ENCODE peak calls at places on chromosomes 16 and 17, in six cellular contexts. One of them, this sample, is unnamed.

GRCh38 chr17:48228720-48229119 is 121.2 kb downstream of the SNX11 start:
- DNase-seq in breast epithelium: no peak
- DNase-seq in K562: peak; percentile 57
- DNase-seq in endothelial cell of umbilical vein: no peak
- DNase-seq in suprapubic skin: no peak
- DNase-seq in prostate gland: no peak
- DNase-seq in this sample: no peak

GRCh38 chr16:53915452-53916160 is 211.7 kb downstream of the FTO start:
- DNase-seq in suprapubic skin: no peak
- DNase-seq in breast epithelium: no peak
- DNase-seq in endothelial cell of umbilical vein: no peak
- DNase-seq in K562: no peak
- DNase-seq in prostate gland: no peak
- DNase-seq in this sample: no peak

GRCh38 chr16:85625053-85625452 is 11.9 kb downstream of the GSE1 start:
- DNase-seq in suprapubic skin: no peak
- DNase-seq in endothelial cell of umbilical vein: no peak
- DNase-seq in prostate gland: no peak
- DNase-seq in breast epithelium: no peak
- DNase-seq in K562: no peak
- DNase-seq in this sample: no peak

GRCh38 chr17:27473748-27474609 is 17.7 kb downstream of the KSR1 start:
- DNase-seq in endothelial cell of umbilical vein: peak; percentile 84
- DNase-seq in prostate gland: peak; percentile 33
- DNase-seq in breast epithelium: no peak
- DNase-seq in K562: peak; percentile 91
- DNase-seq in suprapubic skin: no peak
- DNase-seq in this sample: no peak

GRCh38 chr16:84810518-84811273 is 9.1 kb upstream of the CRISPLD2 start:
- DNase-seq in breast epithelium: no peak
- DNase-seq in endothelial cell of umbilical vein: no peak
- DNase-seq in suprapubic skin: no peak
- DNase-seq in prostate gland: no peak
- DNase-seq in K562: no peak
- DNase-seq in this sample: peak; percentile 25

GRCh38 chr17:73956595-73957465 is 246.6 kb upstream of the RPL38 start:
- DNase-seq in suprapubic skin: no peak
- DNase-seq in K562: peak; percentile 75
- DNase-seq in endothelial cell of umbilical vein: no peak
- DNase-seq in prostate gland: no peak
- DNase-seq in breast epithelium: no peak
- DNase-seq in this sample: peak; percentile 69

GRCh38 chr16:79451196-79451816 is 149.2 kb downstream of the MAF start:
- DNase-seq in K562: no peak
- DNase-seq in suprapubic skin: no peak
- DNase-seq in breast epithelium: no peak
- DNase-seq in prostate gland: no peak
- DNase-seq in endothelial cell of umbilical vein: no peak
- DNase-seq in this sample: no peak

GRCh38 chr17:47728214-47728877 is 4.7 kb upstream of the TBX21 start:
- DNase-seq in K562: no peak
- DNase-seq in suprapubic skin: peak; percentile 17
- DNase-seq in prostate gland: no peak
- DNase-seq in endothelial cell of umbilical vein: no peak
- DNase-seq in breast epithelium: no peak
- DNase-seq in this sample: no peak

GRCh38 chr17:66492500-66493123 is 190.2 kb downstream of the PRKCA start:
- DNase-seq in endothelial cell of umbilical vein: no peak
- DNase-seq in suprapubic skin: no peak
- DNase-seq in breast epithelium: no peak
- DNase-seq in prostate gland: no peak
- DNase-seq in K562: no peak
- DNase-seq in this sample: no peak

GRCh38 chr17:2054262-2054739 is 602 bp upstream of the HIC1 start:
- DNase-seq in endothelial cell of umbilical vein: peak; percentile 58
- DNase-seq in suprapubic skin: peak; percentile 83
- DNase-seq in breast epithelium: no peak
- DNase-seq in K562: no peak
- DNase-seq in prostate gland: no peak
- DNase-seq in this sample: no peak

GRCh38 chr17:49361129-49361901 is 735 bp downstream of the ZNF652 start:
- DNase-seq in breast epithelium: no peak
- DNase-seq in K562: peak; percentile 71
- DNase-seq in endothelial cell of umbilical vein: peak; percentile 67
- DNase-seq in suprapubic skin: peak; percentile 72
- DNase-seq in prostate gland: peak; percentile 36
- DNase-seq in this sample: peak; percentile 74

GRCh38 chr17:4554441-4554996 is 665 bp downstream of the MYBBP1A start:
- DNase-seq in endothelial cell of umbilical vein: no peak
- DNase-seq in breast epithelium: no peak
- DNase-seq in K562: no peak
- DNase-seq in suprapubic skin: peak; percentile 71
- DNase-seq in prostate gland: no peak
- DNase-seq in this sample: no peak

GRCh38 chr17:56440391-56440790 is 153.1 kb upstream of the NOG start:
- DNase-seq in K562: no peak
- DNase-seq in breast epithelium: no peak
- DNase-seq in suprapubic skin: no peak
- DNase-seq in endothelial cell of umbilical vein: peak; percentile 10
- DNase-seq in prostate gland: no peak
- DNase-seq in this sample: no peak

GRCh38 chr16:9258423-9259051 is 167.1 kb downstream of the HAPSTR1 start:
- DNase-seq in K562: peak; percentile 66
- DNase-seq in prostate gland: peak; percentile 7
- DNase-seq in breast epithelium: no peak
- DNase-seq in suprapubic skin: no peak
- DNase-seq in endothelial cell of umbilical vein: peak; percentile 3
- DNase-seq in this sample: peak; percentile 18
- TF ChIP-seq CTCF in K562: peak; percentile 80
- TF ChIP-seq CTCF in prostate gland: peak; percentile 48
- TF ChIP-seq CTCF in breast epithelium: peak; percentile 43
- TF ChIP-seq CTCF in suprapubic skin: peak; percentile 46
- TF ChIP-seq CTCF in endothelial cell of umbilical vein: peak; percentile 46
- TF ChIP-seq CTCF in this sample: peak; percentile 56

DNA sequence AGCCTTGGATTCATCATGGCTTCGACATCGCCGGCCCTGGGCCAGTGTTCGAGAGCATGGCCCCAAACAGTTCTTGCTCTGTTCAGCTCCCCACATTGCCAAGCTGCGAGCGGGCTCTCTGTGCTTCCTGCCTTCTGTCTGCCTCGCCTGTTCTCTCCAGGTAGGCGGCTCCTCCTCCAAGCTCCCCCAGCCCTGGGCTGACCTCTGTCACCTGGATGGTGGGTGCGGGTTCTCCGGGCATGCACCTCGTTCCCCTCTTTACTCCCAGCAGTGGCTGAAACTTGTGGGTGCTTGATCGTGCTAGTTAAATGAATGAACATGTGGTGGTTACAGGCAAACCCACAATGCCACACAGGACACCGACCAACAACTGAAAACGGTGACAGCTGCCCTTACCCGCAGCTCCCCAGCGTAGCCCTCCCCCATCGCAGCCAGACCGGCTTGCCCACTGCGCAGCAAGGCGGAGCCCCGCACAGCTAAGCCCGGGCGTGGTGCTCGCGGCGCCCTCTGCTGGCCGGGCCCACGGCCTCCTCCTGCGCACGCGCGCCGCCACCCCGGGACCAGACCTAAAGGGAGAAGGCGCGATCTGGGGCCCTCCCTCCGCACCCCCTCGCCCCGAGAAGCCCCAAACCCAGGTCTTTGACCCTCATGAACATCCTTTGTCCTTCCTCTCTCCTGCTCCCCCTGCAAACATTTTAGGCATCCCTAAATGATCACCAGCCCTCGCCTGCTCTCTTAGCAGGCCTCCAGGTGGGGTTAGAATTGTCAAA is 22.9 kb upstream of the EIF1 start:
- DNase-seq in suprapubic skin: peak; percentile 92
- DNase-seq in endothelial cell of umbilical vein: peak; percentile 83
- DNase-seq in K562: peak; percentile 96
- DNase-seq in prostate gland: peak; percentile 91
- DNase-seq in breast epithelium: peak; percentile 93
- DNase-seq in this sample: peak; percentile 93
- TF ChIP-seq POLR2AphosphoS5 in suprapubic skin: peak; percentile 78
- TF ChIP-seq POLR2AphosphoS5 in endothelial cell of umbilical vein: peak; percentile 24
- TF ChIP-seq POLR2AphosphoS5 in K562: no peak
- TF ChIP-seq POLR2AphosphoS5 in prostate gland: peak; percentile 83
- TF ChIP-seq POLR2AphosphoS5 in breast epithelium: peak; percentile 49
- TF ChIP-seq POLR2AphosphoS5 in this sample: peak; percentile 91

GRCh38 chr16:19876501-19877059 is 8.1 kb downstream of the GPRC5B start:
- DNase-seq in suprapubic skin: no peak
- DNase-seq in K562: no peak
- DNase-seq in prostate gland: no peak
- DNase-seq in breast epithelium: no peak
- DNase-seq in endothelial cell of umbilical vein: no peak
- DNase-seq in this sample: no peak

GRCh38 chr16:19881028-19881427 is 3.6 kb downstream of the GPRC5B start:
- DNase-seq in breast epithelium: no peak
- DNase-seq in K562: no peak
- DNase-seq in suprapubic skin: no peak
- DNase-seq in prostate gland: no peak
- DNase-seq in endothelial cell of umbilical vein: no peak
- DNase-seq in this sample: no peak

GRCh38 chr16:19881783-19882182 is 2.9 kb downstream of the GPRC5B start:
- DNase-seq in prostate gland: no peak
- DNase-seq in breast epithelium: no peak
- DNase-seq in K562: no peak
- DNase-seq in endothelial cell of umbilical vein: no peak
- DNase-seq in suprapubic skin: no peak
- DNase-seq in this sample: no peak

GRCh38 chr16:19878760-19879159 is 5.9 kb downstream of the GPRC5B start:
- DNase-seq in prostate gland: no peak
- DNase-seq in breast epithelium: no peak
- DNase-seq in K562: no peak
- DNase-seq in endothelial cell of umbilical vein: no peak
- DNase-seq in suprapubic skin: no peak
- DNase-seq in this sample: no peak

GRCh38 chr16:19879241-19879792 is 5.3 kb downstream of the GPRC5B start:
- DNase-seq in breast epithelium: no peak
- DNase-seq in suprapubic skin: no peak
- DNase-seq in endothelial cell of umbilical vein: no peak
- DNase-seq in prostate gland: peak; percentile 68
- DNase-seq in K562: no peak
- DNase-seq in this sample: no peak
- TF ChIP-seq CTCF in breast epithelium: no peak
- TF ChIP-seq CTCF in suprapubic skin: no peak
- TF ChIP-seq CTCF in endothelial cell of umbilical vein: no peak
- TF ChIP-seq CTCF in prostate gland: no peak
- TF ChIP-seq CTCF in K562: no peak
- TF ChIP-seq CTCF in this sample: no peak

DNA sequence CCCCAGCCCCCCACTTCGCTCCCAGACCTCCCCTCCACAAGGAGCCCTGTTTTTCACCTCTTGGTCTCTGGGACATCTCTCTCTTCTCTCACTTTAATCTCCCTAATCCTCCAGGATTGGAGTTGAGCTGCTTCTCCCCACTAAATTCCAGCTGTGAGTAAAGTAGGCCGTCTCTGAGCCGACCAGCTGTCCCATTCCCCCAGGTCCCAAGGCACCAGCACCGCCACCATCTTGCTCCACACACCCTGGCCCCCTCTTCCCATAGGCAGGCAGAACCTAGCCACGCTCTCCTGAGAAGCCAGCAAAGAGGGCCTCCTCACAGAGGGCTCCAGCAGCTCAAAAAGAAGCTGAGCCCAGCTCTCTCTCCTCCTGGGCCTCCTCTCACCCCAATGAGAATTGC is 862 bp downstream of the DLG4 start:
- DNase-seq in endothelial cell of umbilical vein: no peak
- DNase-seq in prostate gland: no peak
- DNase-seq in K562: no peak
- DNase-seq in suprapubic skin: no peak
- DNase-seq in breast epithelium: no peak
- DNase-seq in this sample: no peak
- TF ChIP-seq POLR2AphosphoS5 in endothelial cell of umbilical vein: no peak
- TF ChIP-seq POLR2AphosphoS5 in prostate gland: no peak
- TF ChIP-seq POLR2AphosphoS5 in K562: no peak
- TF ChIP-seq POLR2AphosphoS5 in suprapubic skin: no peak
- TF ChIP-seq POLR2AphosphoS5 in breast epithelium: no peak
- TF ChIP-seq POLR2AphosphoS5 in this sample: no peak

DNA sequence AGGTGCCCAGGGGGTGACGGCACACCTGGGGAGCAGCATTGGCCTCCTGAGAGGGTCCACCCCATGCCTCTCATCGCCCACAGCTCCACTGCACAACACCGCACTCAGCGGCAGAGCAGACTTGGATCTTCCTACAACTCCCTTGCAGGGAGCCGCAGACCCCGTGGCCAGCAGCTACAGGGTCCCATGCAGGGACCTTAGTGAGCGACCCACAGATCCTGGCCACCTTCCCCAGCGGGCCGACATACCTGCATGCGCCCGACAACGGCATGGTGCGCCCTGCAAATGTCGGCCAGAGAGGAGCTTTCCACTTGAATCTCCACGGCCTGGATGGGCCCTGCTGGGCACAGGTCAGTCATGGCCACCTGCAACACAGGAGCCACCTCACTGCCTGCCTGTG is 8.4 kb downstream of the FAAP100 start:
- DNase-seq in breast epithelium: no peak
- DNase-seq in endothelial cell of umbilical vein: no peak
- DNase-seq in suprapubic skin: no peak
- DNase-seq in K562: no peak
- DNase-seq in prostate gland: no peak
- DNase-seq in this sample: no peak
- TF ChIP-seq CTCF in breast epithelium: no peak
- TF ChIP-seq CTCF in endothelial cell of umbilical vein: no peak
- TF ChIP-seq CTCF in suprapubic skin: no peak
- TF ChIP-seq CTCF in K562: no peak
- TF ChIP-seq CTCF in prostate gland: no peak
- TF ChIP-seq CTCF in this sample: no peak

GRCh38 chr16:67393790-67394270 is 532 bp upstream of the TPPP3 start:
- DNase-seq in endothelial cell of umbilical vein: no peak
- DNase-seq in breast epithelium: no peak
- DNase-seq in K562: no peak
- DNase-seq in prostate gland: no peak
- DNase-seq in suprapubic skin: peak; percentile 77
- DNase-seq in this sample: no peak

GRCh38 chr16:67394271-67395104 is 1.2 kb upstream of the TPPP3 start:
- DNase-seq in suprapubic skin: peak; percentile 74
- DNase-seq in breast epithelium: no peak
- DNase-seq in endothelial cell of umbilical vein: no peak
- DNase-seq in K562: no peak
- DNase-seq in prostate gland: no peak
- DNase-seq in this sample: no peak

GRCh38 chr16:67391424-67392300 is 1.6 kb downstream of the TPPP3 start:
- DNase-seq in suprapubic skin: peak; percentile 81
- DNase-seq in prostate gland: no peak
- DNase-seq in breast epithelium: no peak
- DNase-seq in K562: no peak
- DNase-seq in endothelial cell of umbilical vein: no peak
- DNase-seq in this sample: no peak

GRCh38 chr16:67392301-67393059 is 818 bp downstream of the TPPP3 start:
- DNase-seq in breast epithelium: no peak
- DNase-seq in K562: no peak
- DNase-seq in endothelial cell of umbilical vein: no peak
- DNase-seq in suprapubic skin: peak; percentile 64
- DNase-seq in prostate gland: no peak
- DNase-seq in this sample: no peak

GRCh38 chr16:67393111-67393789 is at the start of gene TPPP3:
- DNase-seq in suprapubic skin: peak; percentile 95
- DNase-seq in K562: peak; percentile 95
- DNase-seq in breast epithelium: peak; percentile 95
- DNase-seq in endothelial cell of umbilical vein: peak; percentile 81
- DNase-seq in prostate gland: no peak
- DNase-seq in this sample: peak; percentile 90
- TF ChIP-seq POLR2AphosphoS5 in suprapubic skin: peak; percentile 15
- TF ChIP-seq POLR2AphosphoS5 in K562: no peak
- TF ChIP-seq POLR2AphosphoS5 in breast epithelium: peak; percentile 30
- TF ChIP-seq POLR2AphosphoS5 in endothelial cell of umbilical vein: peak; percentile 8
- TF ChIP-seq POLR2AphosphoS5 in prostate gland: peak; percentile 26
- TF ChIP-seq POLR2AphosphoS5 in this sample: peak; percentile 67

GRCh38 chr17:40104570-40105471 is 4.4 kb upstream of the NR1D1 start:
- DNase-seq in suprapubic skin: no peak
- DNase-seq in endothelial cell of umbilical vein: no peak
- DNase-seq in breast epithelium: no peak
- DNase-seq in K562: no peak
- DNase-seq in prostate gland: peak; percentile 54
- DNase-seq in this sample: no peak
- TF ChIP-seq CTCF in suprapubic skin: no peak
- TF ChIP-seq CTCF in endothelial cell of umbilical vein: no peak
- TF ChIP-seq CTCF in breast epithelium: no peak
- TF ChIP-seq CTCF in K562: no peak
- TF ChIP-seq CTCF in prostate gland: peak; percentile 6
- TF ChIP-seq CTCF in this sample: no peak